ENCODE peak calls at places on chromosomes 1 and 21, in five cellular contexts. O is tibial artery, U is IMR-90, C is right lobe of liver, K is cardiac muscle cell. T is an unnamed sample. For H3K27me3, the result is how much of the 10 kb centered on the place peaks cover.

GRCh38 chr1:98260839-98261238 is 340.0 kb upstream of the DPYD start:
- DNase-seq in O (no peak), U (no peak), C (no peak), K (no peak), T (no peak)

GRCh38 chr1:78603206-78603605 is 17.0 kb upstream of the IFI44L start:
- DNase-seq in O (no peak), U (peak), C (no peak), K (peak), T (no peak)

GRCh38 chr1:59104191-59104760 is 192.6 kb upstream of the FGGY start:
- DNase-seq in O (no peak), U (no peak), C (no peak), K (no peak), T (no peak)

GRCh38 chr1:164602480-164603093 is 43.6 kb downstream of the PBX1 start:
- DNase-seq in O (peak), U (peak), C (no peak), K (peak), T (peak)

GRCh38 chr1:52677407-52677806 is 20.7 kb downstream of the COA7 start:
- DNase-seq in O (no peak), U (peak), C (peak), K (peak), T (no peak)

GRCh38 chr21:38645282-38645681 is 147.0 kb upstream of the ERG start:
- DNase-seq in O (no peak), U (peak), C (no peak), K (peak), T (no peak)

GRCh38 chr1:78383923-78384322 is 106.9 kb upstream of the PTGFR start:
- DNase-seq in O (no peak), U (no peak), C (no peak), K (peak), T (no peak)

GRCh38 chr1:157154940-157155514 is 16.8 kb upstream of the ETV3 start:
- DNase-seq in O (peak), U (peak), C (peak), K (peak), T (no peak)

GRCh38 chr1:117312453-117313138 is 54.7 kb upstream of the MAN1A2 start:
- DNase-seq in O (no peak), U (peak), C (no peak), K (peak), T (peak)

DNA sequence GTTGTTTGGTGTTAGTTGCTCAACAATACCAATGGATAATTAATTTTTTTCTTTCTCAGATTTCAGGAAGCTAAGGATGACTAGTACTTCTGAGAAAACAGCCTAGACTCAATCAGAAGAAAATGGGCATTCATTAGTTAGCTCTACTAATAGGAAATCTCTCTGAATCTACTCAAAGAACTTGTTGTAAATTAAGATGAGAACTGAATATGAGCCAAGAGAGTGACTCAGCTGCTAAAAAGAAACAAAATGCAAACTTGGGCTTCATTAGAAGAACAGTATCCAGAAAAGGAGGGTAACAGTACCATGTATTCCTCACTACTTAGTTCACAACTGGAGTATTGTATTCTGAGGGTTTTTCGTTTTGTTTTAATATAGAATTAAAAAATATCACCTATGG is 12.5 kb downstream of the FOXJ3 start:
- DNase-seq in O (no peak), U (peak), C (no peak), K (peak), T (peak)
- H3K27ac ChIP-seq in O (no peak), U (no peak), C (no peak), K (peak), T (peak)

GRCh38 chr1:20365421-20366075 is 74.9 kb downstream of the VWA5B1 start:
- DNase-seq in O (no peak), U (no peak), C (no peak), K (no peak), T (no peak)
- H3K27me3 ChIP-seq in O (under half), U (half or more), C (under half), K (half or more), T (half or more)

GRCh38 chr1:101363891-101364318 is 127.1 kb downstream of the S1PR1 start:
- DNase-seq in O (no peak), U (no peak), C (no peak), K (no peak), T (no peak)

GRCh38 chr1:101364370-101365120 is 127.7 kb downstream of the S1PR1 start:
- DNase-seq in O (no peak), U (peak), C (no peak), K (no peak), T (no peak)

GRCh38 chr1:101365881-101366280 is 129.1 kb downstream of the S1PR1 start:
- DNase-seq in O (no peak), U (no peak), C (no peak), K (no peak), T (no peak)

GRCh38 chr1:101366513-101367215 is 129.8 kb downstream of the S1PR1 start:
- DNase-seq in O (no peak), U (peak), C (no peak), K (peak), T (no peak)

DNA sequence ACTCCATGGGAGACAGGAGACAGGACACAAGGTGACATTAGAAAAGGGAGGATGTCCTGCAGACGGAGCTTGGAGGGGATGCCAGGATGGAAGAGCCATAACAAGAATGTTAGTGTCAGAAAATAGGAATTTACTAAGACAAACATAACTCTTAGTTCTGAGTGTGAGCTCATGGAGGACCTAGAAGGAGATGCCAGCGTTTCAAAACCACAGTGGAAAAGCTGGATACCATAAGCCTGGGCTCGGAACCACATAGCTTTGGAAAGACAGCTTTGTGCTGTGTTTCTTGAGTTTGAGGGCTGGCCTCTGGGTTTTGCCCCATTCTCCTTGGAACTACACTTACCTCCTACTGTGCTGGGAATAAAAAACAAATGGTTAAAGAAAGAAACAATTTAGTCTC is 128.4 kb downstream of the S1PR1 start:
- DNase-seq in O (no peak), U (peak), C (no peak), K (no peak), T (no peak)
- H3K27ac ChIP-seq in O (no peak), U (peak), C (no peak), K (peak), T (no peak)

DNA sequence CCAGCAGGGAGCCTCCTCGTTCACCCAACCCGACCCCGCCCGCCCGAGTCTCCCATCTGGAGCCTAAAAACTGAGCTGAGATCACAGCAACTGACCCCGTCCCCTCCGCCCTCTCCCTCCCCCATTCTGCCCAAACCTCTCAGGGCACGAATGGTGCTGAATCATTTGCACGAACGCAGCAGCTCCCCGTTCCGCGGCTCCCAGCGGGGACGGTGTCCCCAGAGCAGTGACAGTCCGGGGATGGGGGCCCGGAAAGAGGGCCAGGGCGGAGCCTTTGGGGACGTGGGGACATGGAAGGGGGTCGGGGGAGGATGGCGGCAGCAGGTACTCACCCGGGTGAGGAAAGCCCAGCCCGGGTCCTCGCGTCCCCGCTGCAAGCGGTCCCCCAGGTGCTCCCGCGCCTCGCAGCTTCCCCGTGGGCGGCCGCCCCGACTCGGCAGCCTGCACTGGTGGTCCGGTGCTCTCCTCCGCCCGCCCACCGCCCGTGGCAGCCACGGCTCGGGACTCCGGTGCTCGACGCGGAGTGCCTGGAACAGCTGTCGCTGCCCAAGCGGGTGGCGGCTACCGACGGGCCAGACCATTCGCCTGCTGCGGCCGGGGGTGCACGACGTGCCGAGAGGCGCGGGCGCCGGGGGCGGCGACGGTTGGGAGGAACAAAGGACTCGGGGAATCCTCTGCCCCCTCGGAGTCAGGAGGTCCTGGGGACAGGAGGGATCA is at the start of gene TTLL7:
- DNase-seq in O (peak), U (peak), C (peak), K (peak), T (peak)
- H3K27me3 ChIP-seq in O (under half), U (under half), C (under half), K (half or more), T (under half)

T was measured in A673.